ENCODE peak calls at places on chromosomes 16 and 17, in five cellular contexts. F is heart right ventricle, M is ascending aorta, T is left ventricle myocardium inferior, N is fibroblast of lung. Q is an unnamed sample. For H3K36me3, the result is how much of the 10 kb centered on the place peaks cover.

GRCh38 chr17:82848022-82848592 is 8.3 kb upstream of the ZNF750 start:
- DNase-seq in N (peak), T (no peak), M (no peak), F (peak), Q (no peak)

GRCh38 chr16:78376452-78376851 is 277.0 kb downstream of the WWOX start:
- DNase-seq in N (no peak), T (no peak), M (no peak), F (no peak), Q (no peak)

GRCh38 chr17:70622382-70623260 is 453.3 kb downstream of the KCNJ2 start:
- DNase-seq in M (no peak), N (peak), T (peak), F (peak), Q (peak)

GRCh38 chr16:10511829-10512228 is 68.6 kb downstream of the EMP2 start:
- DNase-seq in F (no peak), N (no peak), T (no peak), M (no peak), Q (no peak)

GRCh38 chr17:76153640-76154039 is 12.6 kb upstream of the FOXJ1 start:
- DNase-seq in N (peak), M (no peak), F (no peak), T (no peak), Q (no peak)

GRCh38 chr16:2905988-2906387 is 5.7 kb upstream of the FLYWCH1 start:
- DNase-seq in M (no peak), T (no peak), F (no peak), N (no peak), Q (no peak)

GRCh38 chr16:27084296-27085065 is 17.8 kb downstream of the C16orf82 start:
- DNase-seq in N (no peak), F (no peak), T (no peak), M (no peak), Q (no peak)

GRCh38 chr17:42623732-42624596 is 14.5 kb downstream of the TUBG1 start:
- DNase-seq in M (no peak), F (no peak), N (peak), T (no peak), Q (no peak)

GRCh38 chr17:15092762-15093161 is 172.4 kb downstream of the PMP22 start:
- DNase-seq in T (no peak), N (peak), M (no peak), F (no peak), Q (no peak)

GRCh38 chr16:15854061-15854460 is 2.8 kb downstream of the MYH11 start:
- DNase-seq in N (no peak), T (no peak), F (no peak), M (no peak), Q (peak)

GRCh38 chr16:1158456-1159324 is 5.8 kb downstream of the CACNA1H start:
- DNase-seq in T (peak), F (peak), M (no peak), N (peak), Q (no peak)

GRCh38 chr16:68458101-68458500 is 9.8 kb upstream of the SMPD3 start:
- DNase-seq in T (no peak), M (no peak), F (no peak), N (no peak), Q (no peak)

GRCh38 chr17:2406271-2406902 is 5.5 kb upstream of the MNT start:
- DNase-seq in T (no peak), M (no peak), F (no peak), N (no peak), Q (no peak)

GRCh38 chr16:46972429-46972970 is 974 bp downstream of the DNAJA2 start:
- DNase-seq in N (peak), F (no peak), M (no peak), T (no peak), Q (peak)

GRCh38 chr16:25134306-25134705 is 22.8 kb downstream of the LCMT1 start:
- DNase-seq in T (no peak), M (no peak), N (peak), F (no peak), Q (no peak)

GRCh38 chr17:77354721-77355455 is 214.1 kb downstream of the SEC14L1 start:
- DNase-seq in N (peak), F (peak), T (peak), M (peak), Q (no peak)

GRCh38 chr16:10959161-10959560 is 14.8 kb downstream of the CLEC16A start:
- DNase-seq in T (no peak), F (no peak), M (no peak), N (peak), Q (no peak)

GRCh38 chr16:46932802-46933201 is 40.7 kb downstream of the DNAJA2 start:
- DNase-seq in M (no peak), F (no peak), N (no peak), T (no peak), Q (peak)

GRCh38 chr16:86761117-86761971 is 183.0 kb downstream of the FOXL1 start:
- DNase-seq in N (peak), F (peak), T (peak), M (peak), Q (peak)

GRCh38 chr17:57269598-57270255 is 13.4 kb downstream of the MSI2 start:
- DNase-seq in N (no peak), T (no peak), M (no peak), F (no peak), Q (no peak)

GRCh38 chr16:77715145-77715544 is 7.2 kb upstream of the NUDT7 start:
- DNase-seq in F (no peak), M (no peak), T (no peak), N (no peak), Q (no peak)

GRCh38 chr16:31476305-31477219 is 4.6 kb downstream of the TGFB1I1 start:
- DNase-seq in T (peak), F (peak), N (no peak), M (peak), Q (no peak)

GRCh38 chr17:64504769-64505319 is 1.2 kb downstream of the DDX5 start:
- DNase-seq in F (no peak), N (peak), T (no peak), M (no peak), Q (no peak)

GRCh38 chr17:82116246-82116645 is 18.2 kb upstream of the FASN start:
- DNase-seq in F (no peak), T (no peak), N (no peak), M (no peak), Q (no peak)

GRCh38 chr16:85166281-85166680 is 54.0 kb upstream of the CIBAR2 start:
- DNase-seq in F (no peak), N (no peak), M (no peak), T (no peak), Q (no peak)
- H3K27ac ChIP-seq in F (no peak), N (no peak), M (no peak), T (no peak), Q (no peak)

GRCh38 chr17:17297217-17297616 is 6.0 kb upstream of the NT5M start:
- DNase-seq in T (no peak), F (no peak), M (no peak), N (no peak), Q (no peak)
- H3K4me3 ChIP-seq in T (no peak), F (no peak), M (no peak), N (no peak), Q (no peak)

DNA sequence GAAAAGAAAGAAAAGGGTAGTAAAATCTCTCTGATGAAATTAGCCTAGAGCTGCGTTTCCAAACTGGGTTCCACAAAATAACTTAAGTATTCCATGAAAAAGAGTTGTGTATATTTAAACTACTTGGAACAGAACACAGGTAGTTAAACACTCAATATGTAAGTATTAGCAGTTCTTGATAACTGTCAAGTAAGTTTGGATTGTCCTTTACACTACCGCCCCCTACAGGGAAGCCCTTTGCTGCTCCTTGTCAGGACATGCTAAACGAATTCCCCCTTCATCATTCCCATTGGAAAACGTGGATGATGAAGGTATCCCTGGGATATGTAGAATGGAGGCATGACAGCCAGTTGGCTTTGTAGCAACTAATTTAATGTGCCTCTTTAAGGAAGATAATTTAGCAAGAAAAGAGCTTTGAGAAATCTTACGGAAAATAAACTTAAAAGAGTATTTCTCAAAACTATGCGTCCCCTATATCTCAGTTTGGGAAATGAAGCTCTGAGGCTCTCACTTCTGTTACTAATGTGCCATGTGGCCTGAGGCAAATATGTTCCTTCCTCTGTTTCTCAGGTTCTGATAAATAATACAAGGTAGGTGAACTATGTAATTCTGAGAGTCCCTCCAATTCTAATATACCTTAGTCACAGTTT is 18.8 kb downstream of the NCBP3 start:
- DNase-seq in M (no peak), F (no peak), T (no peak), N (peak), Q (peak)
- H3K36me3 ChIP-seq in M (under half), F (under half), T (half or more), N (under half), Q (half or more)

DNA sequence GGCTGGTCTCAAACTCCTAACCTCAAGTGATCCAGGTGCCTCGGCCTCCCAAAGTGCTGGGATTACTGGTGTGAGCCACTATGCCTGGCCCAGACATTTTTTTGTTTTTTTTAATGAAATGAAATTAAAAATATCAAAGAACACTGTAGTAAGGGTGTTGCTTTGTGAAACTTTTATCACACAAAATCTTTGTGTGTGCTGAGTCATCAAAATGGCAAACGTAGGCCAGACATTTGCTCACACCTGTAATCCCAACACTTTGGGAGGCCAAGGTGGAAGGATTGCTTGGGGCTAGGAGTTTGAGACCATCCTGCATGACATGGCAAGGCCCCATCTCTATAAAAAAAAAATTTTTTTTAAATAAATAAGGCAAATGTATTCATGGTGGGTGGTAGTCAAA is 9.7 kb downstream of the NAT9 start:
- DNase-seq in T (no peak), N (no peak), F (no peak), M (no peak), Q (no peak)
- H3K27ac ChIP-seq in T (peak), N (no peak), F (no peak), M (no peak), Q (no peak)

GRCh38 chr17:1186923-1187771 is 7.4 kb upstream of the ABR start:
- DNase-seq in F (peak), T (peak), M (peak), N (peak), Q (peak)
- H3K4me3 ChIP-seq in F (peak), T (peak), M (peak), N (no peak), Q (no peak)

GRCh38 chr16:56463153-56463552 is 11.8 kb downstream of the OGFOD1 start:
- DNase-seq in F (no peak), N (no peak), T (no peak), M (no peak), Q (no peak)
- H3K36me3 ChIP-seq in F (under half), N (under half), T (half or more), M (half or more), Q (half or more)

GRCh38 chr16:90044111-90044551 is 24.9 kb upstream of the DBNDD1 start:
- DNase-seq in T (no peak), N (peak), M (no peak), F (no peak), Q (no peak)
- H3K27ac ChIP-seq in T (no peak), N (no peak), M (no peak), F (no peak), Q (no peak)

DNA sequence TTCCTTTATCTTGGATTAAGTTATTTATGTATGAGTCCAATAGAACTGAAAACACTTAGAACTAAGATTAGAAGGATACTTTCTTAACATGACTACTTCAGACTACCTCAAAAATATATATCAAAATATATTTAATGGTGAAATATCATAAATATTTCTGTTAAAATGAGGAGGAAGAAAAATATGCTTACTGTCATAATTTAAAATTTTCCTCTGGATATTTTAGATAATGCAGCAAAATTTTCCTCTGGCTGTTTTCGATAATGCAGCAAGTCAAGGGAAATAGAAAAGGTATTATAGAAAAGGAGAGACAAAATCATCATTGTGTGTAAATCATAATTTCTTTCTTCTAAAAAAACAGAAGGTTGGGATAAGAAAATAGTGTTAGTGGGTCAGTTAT is 263.3 kb downstream of the HS3ST3A1 start:
- DNase-seq in N (no peak), M (no peak), F (no peak), T (no peak), Q (no peak)
- H3K4me3 ChIP-seq in N (peak), M (no peak), F (peak), T (peak), Q (no peak)

Q was measured in OCI-LY7.